ENCODE peak calls at places on chromosomes 4 and X, in four cellular contexts. P is cardiac muscle cell; B is effector memory CD4-positive, alpha-beta T cell; F is AG04450. Z is an unnamed sample.
A peak's percentile ranks its signal among the peaks of the same experiment; 100 is the strongest.

GRCh38 chr4:47736555-47736954 is 101.3 kb downstream of the CORIN start:
- DNase-seq in P (no peak), B (no peak), F (no peak), Z (no peak)

GRCh38 chr4:128347930-128348660 is 60.5 kb upstream of the PGRMC2 start:
- DNase-seq in P (peak; percentile 57), B (no peak), F (no peak), Z (no peak)

GRCh38 chr4:104015680-104016079 is 295.9 kb upstream of the TACR3 start:
- DNase-seq in P (peak; percentile 2), B (no peak), F (no peak), Z (no peak)

GRCh38 chr4:184016742-184017668 is 111.9 kb downstream of the STOX2 start:
- DNase-seq in P (no peak), B (no peak), F (peak; percentile 57), Z (no peak)

GRCh38 chr4:139672215-139672614 is 6.6 kb downstream of the MGST2 start:
- DNase-seq in P (no peak), B (no peak), F (no peak), Z (no peak)

GRCh38 chr4:749771-750666 is 44.4 kb downstream of the PCGF3 start:
- DNase-seq in P (peak; percentile 74), B (no peak), F (no peak), Z (no peak)

GRCh38 chr4:109179089-109179488 is 123.4 kb downstream of the COL25A1 start:
- DNase-seq in P (no peak), B (no peak), F (no peak), Z (no peak)

GRCh38 chr4:145982791-145983190 is 44.2 kb upstream of the ZNF827 start:
- DNase-seq in P (no peak), B (no peak), F (no peak), Z (no peak)

GRCh38 chrX:68830486-68831404 is 1.9 kb downstream of the EFNB1 start:
- DNase-seq in P (no peak), B (no peak), F (no peak), Z (no peak)

GRCh38 chr4:85543832-85544231 is 68.9 kb downstream of the ARHGAP24 start:
- DNase-seq in P (peak; percentile 69), B (no peak), F (no peak), Z (no peak)

GRCh38 chrX:71996826-71997225 is 86.2 kb downstream of the NHSL2 start:
- DNase-seq in P (peak; percentile 57), B (no peak), F (no peak), Z (no peak)

GRCh38 chr4:16858275-16858752 is 40.1 kb downstream of the LDB2 start:
- DNase-seq in P (peak; percentile 54), B (no peak), F (peak; percentile 79), Z (no peak)

GRCh38 chr4:41396214-41396613 is 139.5 kb downstream of the UCHL1 start:
- DNase-seq in P (no peak), B (no peak), F (no peak), Z (no peak)

GRCh38 chr4:36020351-36020750 is 224.0 kb downstream of the ARAP2 start:
- DNase-seq in P (no peak), B (no peak), F (no peak), Z (no peak)

GRCh38 chr4:39530682-39531081 is 3.4 kb upstream of the UGDH start:
- DNase-seq in P (no peak), B (no peak), F (no peak), Z (no peak)

GRCh38 chr4:42390622-42391355 is 6.5 kb upstream of the SHISA3 start:
- DNase-seq in P (no peak), B (no peak), F (no peak), Z (no peak)

GRCh38 chrX:121876316-121876715 is 828.9 kb downstream of the GLUD2 start:
- DNase-seq in P (peak; percentile 30), B (no peak), F (no peak), Z (no peak)

GRCh38 chr4:138051157-138051556 is 191.0 kb downstream of the SLC7A11 start:
- DNase-seq in P (no peak), B (no peak), F (no peak), Z (no peak)

DNA sequence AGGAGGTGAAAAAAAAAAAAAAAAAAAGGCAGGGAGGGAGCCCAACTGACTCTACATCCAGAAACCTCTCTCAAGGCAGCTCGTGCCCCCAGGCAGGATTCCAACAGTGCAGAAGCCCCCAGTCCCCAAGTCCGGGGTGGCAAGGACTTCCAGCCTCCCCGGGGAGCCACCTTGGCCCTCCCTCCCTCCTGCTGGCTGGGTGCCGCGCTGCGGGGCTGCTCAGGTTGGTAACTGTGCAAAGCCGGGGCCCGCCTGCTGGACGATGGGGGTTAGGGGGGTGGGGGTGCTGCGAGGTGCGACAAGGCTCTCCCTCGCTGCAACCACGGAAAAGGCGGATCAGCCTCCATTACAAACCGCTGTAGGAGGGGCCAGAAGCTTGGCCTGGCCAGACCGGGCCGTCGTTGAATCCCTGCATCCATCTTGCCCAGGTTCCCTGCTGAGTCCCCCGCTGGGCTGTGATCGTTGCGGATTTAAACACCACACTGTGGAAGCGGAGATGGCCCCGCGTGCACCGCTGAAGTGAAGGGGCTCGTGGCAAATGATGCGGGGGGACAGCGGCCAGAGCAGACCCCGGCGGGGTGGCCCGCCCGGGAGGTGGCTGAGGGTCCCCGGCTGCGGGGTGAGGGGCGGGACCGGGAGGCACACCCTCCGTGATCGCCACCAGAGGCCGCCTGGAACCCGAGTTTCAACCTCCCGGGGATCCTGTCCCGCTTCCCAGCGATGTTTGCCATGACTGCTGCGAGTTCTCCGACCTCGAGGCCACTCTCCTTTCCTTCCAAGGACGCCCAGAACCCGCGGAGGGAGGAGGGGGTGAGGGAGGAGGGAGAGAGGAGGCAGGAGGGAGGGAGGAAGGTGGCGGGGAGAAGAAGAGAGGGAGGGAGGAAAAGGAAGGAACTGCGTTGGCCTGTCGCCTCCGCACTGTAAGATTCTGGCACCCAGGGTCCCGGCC is 58.0 kb upstream of the DDX3X start:
- DNase-seq in P (peak; percentile 73), B (peak; percentile 10), F (no peak), Z (peak; percentile 13)
- H3K27ac ChIP-seq in P (no peak overlapping the region), B (peak overlapping the region; percentile 11), F (no peak overlapping the region), Z (peak overlapping the region; percentile 35)

GRCh38 chrX:17839269-17839668 is 21.8 kb downstream of the RAI2 start:
- DNase-seq in P (no peak), B (no peak), F (no peak), Z (no peak)

GRCh38 chrX:17844236-17844635 is 16.9 kb downstream of the RAI2 start:
- DNase-seq in P (no peak), B (no peak), F (no peak), Z (no peak)

GRCh38 chrX:17848545-17849265 is 12.4 kb downstream of the RAI2 start:
- DNase-seq in P (no peak), B (no peak), F (no peak), Z (no peak)

GRCh38 chrX:17846045-17846444 is 15.1 kb downstream of the RAI2 start:
- DNase-seq in P (no peak), B (no peak), F (no peak), Z (no peak)

GRCh38 chrX:17842769-17843525 is 18.2 kb downstream of the RAI2 start:
- DNase-seq in P (peak; percentile 20), B (no peak), F (no peak), Z (no peak)
- H3K27ac ChIP-seq in P (no peak overlapping the region), B (no peak overlapping the region), F (no peak overlapping the region), Z (no peak overlapping the region)

GRCh38 chr4:147173317-147173716 is 227.7 kb upstream of the TTC29 start:
- DNase-seq in P (no peak), B (no peak), F (no peak), Z (no peak)
- H3K27ac ChIP-seq in P (peak overlapping the region; percentile 83), B (no peak overlapping the region), F (no peak overlapping the region), Z (no peak overlapping the region)

GRCh38 chrX:45760187-45760742 is 559.6 kb upstream of the DIPK2B start:
- DNase-seq in P (no peak), B (no peak), F (no peak), Z (no peak)
- H3K27ac ChIP-seq in P (no peak overlapping the region), B (peak overlapping the region; percentile 60), F (peak overlapping the region; percentile 39), Z (no peak overlapping the region)

GRCh38 chr4:182863501-182863900 is 53.7 kb downstream of the DCTD start:
- DNase-seq in P (no peak), B (no peak), F (no peak), Z (no peak)
- H3K27ac ChIP-seq in P (no peak overlapping the region), B (no peak overlapping the region), F (no peak overlapping the region), Z (no peak overlapping the region)